ENCODE peak calls at places on chromosomes 4 and X, in seven cellular contexts. G, A, C, F, O, N and D are unnamed samples.

GRCh38 chrX:115522955-115523354 is 38.0 kb upstream of the PLS3 start:
- DNase-seq in G (no peak), A (no peak), C (no peak), F (no peak), O (no peak), N (no peak), D (no peak)

GRCh38 chr4:13970349-13970748 is 342.8 kb upstream of the BOD1L1 start:
- DNase-seq in G (no peak), A (no peak), C (no peak), F (no peak), O (no peak), N (no peak), D (no peak)

GRCh38 chrX:87525771-87526229 is 8.2 kb downstream of the KLHL4 start:
- DNase-seq in G (no peak), A (no peak), C (no peak), F (no peak), O (peak; percentile 1), N (peak; percentile 73), D (no peak)

GRCh38 chr4:75308049-75308448 is 206.2 kb downstream of the RCHY1 start:
- DNase-seq in G (no peak), A (no peak), C (no peak), F (no peak), O (no peak), N (no peak), D (no peak)

GRCh38 chr4:35252866-35253265 is 991.4 kb downstream of the ARAP2 start:
- DNase-seq in G (no peak), A (no peak), C (no peak), F (no peak), O (no peak), N (peak; percentile 48), D (no peak)

GRCh38 chrX:133640161-133641015 is 225.1 kb upstream of the GPC4 start:
- DNase-seq in G (no peak), A (no peak), C (no peak), F (no peak), O (no peak), N (peak; percentile 53), D (no peak)

GRCh38 chr4:51843309-51844156 is 580 bp downstream of the DCUN1D4 start:
- DNase-seq in G (peak; percentile 75), A (no peak), C (peak; percentile 48), F (peak; percentile 76), O (peak; percentile 80), N (peak; percentile 68), D (peak; percentile 42)

GRCh38 chr4:110970642-110971041 is 347.8 kb upstream of the PITX2 start:
- DNase-seq in G (no peak), A (peak; percentile 61), C (peak; percentile 35), F (peak; percentile 29), O (peak; percentile 69), N (peak; percentile 69), D (peak; percentile 4)

GRCh38 chr4:80142396-80143304 is 54.7 kb upstream of the PRDM8 start:
- DNase-seq in G (no peak), A (no peak), C (no peak), F (no peak), O (peak; percentile 67), N (peak; percentile 76), D (no peak)

GRCh38 chrX:1421433-1422134 is 29.7 kb upstream of the SLC25A6 start:
- DNase-seq in G (no peak), A (no peak), C (no peak), F (no peak), O (no peak), N (no peak), D (no peak)

GRCh38 chrX:81120936-81121351 is 80.8 kb downstream of the HMGN5 start:
- DNase-seq in G (peak; percentile 20), A (no peak), C (peak; percentile 21), F (peak; percentile 24), O (peak; percentile 71), N (peak; percentile 59), D (no peak)

GRCh38 chr4:88613417-88613875 is 21.2 kb downstream of the HERC3 start:
- DNase-seq in G (no peak), A (no peak), C (no peak), F (no peak), O (peak; percentile 16), N (no peak), D (no peak)